ENCODE peak calls at places on chromosome 13, in eight cellular contexts. D, N, I, Y, U, G, M and K are unnamed samples.
A peak's percentile ranks its signal among the peaks of the same experiment; 100 is the strongest.

GRCh38 chr13:48161530-48162179 is 66.8 kb upstream of the MED4 start:
- DNase-seq in Y (peak; percentile 52), D (peak; percentile 36), I (peak; percentile 4), G (no peak), M (peak; percentile 47), N (peak; percentile 44), U (no peak), K (no peak)

GRCh38 chr13:102003848-102004570 is 397.8 kb downstream of the FGF14 start:
- DNase-seq in I (no peak), U (no peak), G (no peak), Y (no peak), N (no peak), M (no peak), D (no peak), K (no peak)

GRCh38 chr13:80558074-80558473 is 217.1 kb upstream of the SPRY2 start:
- DNase-seq in N (no peak), D (no peak), Y (no peak), G (no peak), U (no peak), I (no peak), M (no peak), K (no peak)

GRCh38 chr13:113013303-113013702 is 44.3 kb downstream of the MCF2L start:
- DNase-seq in U (peak; percentile 70), D (peak; percentile 72), G (no peak), Y (no peak), N (no peak), M (no peak), I (no peak), K (peak; percentile 88)

GRCh38 chr13:69857188-69857821 is 250.3 kb upstream of the ATXN8OS start:
- DNase-seq in I (no peak), G (peak; percentile 1), M (peak; percentile 52), N (no peak), D (no peak), U (no peak), Y (no peak), K (no peak)

GRCh38 chr13:93226623-93227279 is at the start of gene GPC6:
- DNase-seq in D (no peak), M (peak; percentile 66), I (peak; percentile 4), G (peak; percentile 95), Y (no peak), U (no peak), N (no peak), K (peak; percentile 32)

GRCh38 chr13:30818323-30818960 is 83.1 kb downstream of the ALOX5AP start:
- DNase-seq in I (no peak), U (no peak), Y (no peak), D (no peak), G (peak; percentile 87), M (no peak), N (no peak), K (no peak)

GRCh38 chr13:43473437-43473836 is 313.3 kb downstream of the ENOX1 start:
- DNase-seq in G (no peak), M (peak; percentile 3), N (no peak), U (no peak), D (no peak), Y (peak; percentile 23), I (no peak), K (no peak)

GRCh38 chr13:20815469-20815868 is 41.7 kb upstream of the EEF1AKMT1 start:
- DNase-seq in G (peak; percentile 15), I (no peak), N (no peak), D (no peak), Y (no peak), U (no peak), M (no peak), K (no peak)

GRCh38 chr13:36006895-36007294 is 124.3 kb downstream of the DCLK1 start:
- DNase-seq in U (no peak), I (no peak), D (no peak), G (no peak), M (no peak), Y (no peak), N (no peak), K (no peak)
- H3K4me1 ChIP-seq in U (no peaks in the 10 kb centered on the region), I (no peaks in the 10 kb centered on the region), D (no peaks in the 10 kb centered on the region), G (no peaks in the 10 kb centered on the region), M (no peaks in the 10 kb centered on the region), Y (no peaks in the 10 kb centered on the region), N (no peaks in the 10 kb centered on the region), K (no peaks in the 10 kb centered on the region)

DNA sequence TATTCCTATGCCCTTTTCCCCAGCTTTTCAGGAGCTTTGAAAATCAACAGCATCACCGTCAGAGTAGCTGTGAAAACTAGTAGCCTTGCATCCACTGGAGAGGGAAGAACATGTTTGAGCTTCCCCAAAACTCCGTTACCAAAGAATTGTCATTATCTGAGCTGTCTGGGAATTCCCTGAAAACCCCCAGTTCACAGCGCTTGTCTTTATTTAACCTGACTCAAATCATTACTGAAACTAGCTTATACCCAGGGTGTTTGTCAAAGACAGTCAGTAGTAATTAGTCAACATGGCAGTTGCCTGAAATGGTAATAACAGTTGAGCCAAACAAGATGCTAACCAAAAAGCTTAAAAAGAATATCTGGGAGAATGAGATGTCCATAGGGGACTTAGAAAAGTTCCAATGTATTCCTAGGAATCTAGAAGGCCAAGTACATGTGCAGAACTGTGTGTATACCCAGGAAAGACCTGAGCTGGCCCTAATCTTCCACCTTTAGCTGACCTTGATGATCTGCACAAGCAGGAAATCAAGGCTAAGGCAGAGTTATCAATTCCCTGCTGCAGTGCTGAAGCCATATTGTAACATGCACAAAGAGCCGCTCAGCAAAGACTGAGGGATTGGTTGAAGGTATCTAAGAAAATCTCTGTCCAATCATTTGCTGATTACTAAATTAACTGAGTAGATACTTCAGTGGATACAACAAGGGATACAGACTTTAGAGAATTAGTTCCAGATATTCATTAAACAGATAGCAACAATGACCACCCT is 130.8 kb downstream of the KL start:
- DNase-seq in M (no peak), U (no peak), G (no peak), N (no peak), Y (no peak), I (no peak), D (no peak), K (no peak)
- TF ChIP-seq POLR2A in M (no peak), U (no peak), G (no peak), N (no peak), Y (no peak), I (no peak), D (no peak), K (no peak)

DNA sequence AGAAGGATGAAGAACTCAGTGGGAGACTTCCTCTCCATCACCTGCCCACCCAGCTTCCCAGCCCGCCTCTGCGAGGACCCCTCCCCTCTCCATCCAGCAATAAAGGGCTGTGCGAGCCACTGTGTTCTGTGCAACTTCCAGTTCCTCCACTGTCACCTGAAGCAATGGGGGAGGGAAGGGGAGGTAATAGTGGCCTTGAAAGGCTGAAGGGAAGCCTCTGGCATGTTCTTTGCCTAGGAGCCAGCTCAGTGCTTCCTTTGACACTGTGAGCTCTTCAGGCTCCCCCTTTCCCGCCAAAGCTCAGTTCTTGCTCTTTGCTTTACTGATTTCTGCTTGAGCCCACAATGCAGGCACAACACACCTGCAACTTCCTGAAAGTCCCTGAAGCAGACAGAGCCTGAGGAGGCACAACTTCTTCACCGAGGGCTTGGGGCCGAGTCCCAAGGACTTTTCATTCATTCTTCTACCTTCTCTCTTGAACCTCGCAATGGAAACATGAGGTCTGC is 73.2 kb upstream of the DOCK9 start:
- DNase-seq in U (no peak), N (no peak), D (no peak), G (no peak), I (no peak), M (no peak), Y (no peak), K (no peak)
- H3K4me1 ChIP-seq in U (no peaks in the 10 kb centered on the region), N (peaks cover 35% of the 10 kb centered on the region), D (peaks cover 12% of the 10 kb centered on the region), G (peaks cover 7% of the 10 kb centered on the region), I (peaks cover 52% of the 10 kb centered on the region), M (peaks cover 68% of the 10 kb centered on the region), Y (peaks cover 85% of the 10 kb centered on the region), K (no peaks in the 10 kb centered on the region)

GRCh38 chr13:71866173-71867091 is 572 bp downstream of the DACH1 start:
- DNase-seq in G (no peak), D (peak; percentile 31), M (no peak), U (peak; percentile 51), Y (peak; percentile 25), N (peak; percentile 27), I (peak; percentile 34), K (peak; percentile 27)
- TF ChIP-seq POLR2A in G (no peak), D (no peak), M (no peak), U (no peak), Y (no peak), N (no peak), I (no peak), K (no peak)

GRCh38 chr13:110523838-110524237 is 37.7 kb downstream of the RAB20 start:
- DNase-seq in M (no peak), D (no peak), I (no peak), U (no peak), N (no peak), G (no peak), Y (no peak), K (no peak)
- H3K4me1 ChIP-seq in M (peaks cover 13% of the 10 kb centered on the region), D (peaks cover 61% of the 10 kb centered on the region), I (peaks cover 70% of the 10 kb centered on the region), U (peaks cover 4% of the 10 kb centered on the region), N (peaks cover 78% of the 10 kb centered on the region), G (no peaks in the 10 kb centered on the region), Y (peaks cover 89% of the 10 kb centered on the region), K (no peaks in the 10 kb centered on the region)

GRCh38 chr13:52599037-52599852 is 43.0 kb upstream of the HNRNPA1L2 start:
- DNase-seq in M (no peak), Y (peak; percentile 35), U (no peak), I (peak; percentile 13), D (no peak), N (no peak), G (peak; percentile 71), K (peak; percentile 70)

GRCh38 chr13:52600666-52601065 is 41.6 kb upstream of the HNRNPA1L2 start:
- DNase-seq in N (no peak), G (no peak), I (no peak), M (no peak), Y (no peak), D (no peak), U (no peak), K (no peak)

GRCh38 chr13:52597676-52598075 is 44.6 kb upstream of the HNRNPA1L2 start:
- DNase-seq in U (no peak), Y (no peak), N (no peak), G (no peak), D (no peak), I (no peak), M (no peak), K (no peak)

GRCh38 chr13:52599853-52600603 is 42.2 kb upstream of the HNRNPA1L2 start:
- DNase-seq in G (peak; percentile 13), Y (peak; percentile 32), N (peak; percentile 31), U (no peak), M (no peak), I (peak; percentile 46), D (no peak), K (peak; percentile 33)
- TF ChIP-seq POLR2A in G (no peak), Y (no peak), N (no peak), U (no peak), M (no peak), I (no peak), D (no peak), K (no peak)

GRCh38 chr13:39451860-39452301 is 151.1 kb downstream of the LHFPL6 start:
- DNase-seq in I (peak; percentile 17), M (no peak), N (peak; percentile 24), G (peak; percentile 30), U (no peak), Y (peak; percentile 58), D (no peak), K (no peak)
- H3K4me1 ChIP-seq in I (peaks cover 21% of the 10 kb centered on the region), M (no peaks in the 10 kb centered on the region), N (peaks cover 32% of the 10 kb centered on the region), G (peaks cover 4% of the 10 kb centered on the region), U (no peaks in the 10 kb centered on the region), Y (peaks cover 70% of the 10 kb centered on the region), D (peaks cover 10% of the 10 kb centered on the region), K (no peaks in the 10 kb centered on the region)

GRCh38 chr13:52736891-52737290 is 2.7 kb downstream of the CNMD start:
- DNase-seq in Y (no peak), M (no peak), G (no peak), U (no peak), I (no peak), N (no peak), D (no peak), K (no peak)
- TF ChIP-seq POLR2A in Y (no peak), M (no peak), G (no peak), U (no peak), I (no peak), N (no peak), D (no peak), K (no peak)